ENCODE peak calls at places on chromosomes 3 and 15, in nine cellular contexts. P is neural progenitor cell; D is left lung; I is cardiac muscle cell; U is CD8-positive, alpha-beta T cell; J is CD4-positive, alpha-beta memory T cell; Q is thoracic aorta; N is fibroblast of lung; E is esophagus squamous epithelium. H is an unnamed sample. For H3K27me3 and H3K36me3, the result is how much of the 10 kb centered on the place peaks cover.

GRCh38 chr3:46649436-46649835 is 37.1 kb downstream of the FAM240A start:
- DNase-seq in P (no peak), D (no peak), I (no peak), U (no peak), J (no peak), Q (no peak), N (no peak), E (no peak), H (no peak)

GRCh38 chr3:163347944-163348343 is 1730.4 kb downstream of the SI start:
- DNase-seq in P (no peak), D (no peak), I (no peak), U (no peak), J (no peak), Q (no peak), N (no peak), E (no peak), H (no peak)

GRCh38 chr3:50390523-50391177 is 31.3 kb upstream of the TMEM115 start:
- DNase-seq in P (no peak), D (no peak), I (no peak), U (no peak), J (no peak), Q (no peak), N (no peak), E (no peak), H (no peak)

GRCh38 chr15:41985236-41986160 is 13.1 kb upstream of the EHD4 start:
- DNase-seq in P (no peak), D (no peak), I (no peak), U (no peak), J (no peak), Q (no peak), N (no peak), E (no peak), H (no peak)

GRCh38 chr15:101020451-101020850 is 101.3 kb downstream of the LRRK1 start:
- DNase-seq in P (no peak), D (no peak), I (no peak), U (no peak), J (no peak), Q (no peak), N (no peak), E (no peak), H (no peak)

GRCh38 chr3:197592361-197593045 is 36.7 kb upstream of the BDH1 start:
- DNase-seq in P (no peak), D (no peak), I (no peak), U (no peak), J (no peak), Q (no peak), N (no peak), E (no peak), H (no peak)

GRCh38 chr3:178275793-178276192 is 260.4 kb upstream of the KCNMB2 start:
- DNase-seq in P (no peak), D (no peak), I (no peak), U (no peak), J (no peak), Q (no peak), N (no peak), E (no peak), H (no peak)

GRCh38 chr3:141878326-141878725 is 1.9 kb downstream of the ATP1B3 start:
- DNase-seq in P (no peak), D (no peak), I (no peak), U (no peak), J (no peak), Q (no peak), N (no peak), E (no peak), H (no peak)

GRCh38 chr15:89132611-89133242 is 44.5 kb downstream of the ABHD2 start:
- DNase-seq in P (no peak), D (peak), I (no peak), U (no peak), J (no peak), Q (no peak), N (no peak), E (no peak), H (no peak)

GRCh38 chr15:89303986-89304385 is 30.6 kb downstream of the POLG start:
- DNase-seq in P (no peak), D (no peak), I (no peak), U (no peak), J (no peak), Q (no peak), N (no peak), E (no peak), H (no peak)

GRCh38 chr3:123285066-123285465 is 83.3 kb downstream of the SEC22A start:
- DNase-seq in P (no peak), D (no peak), I (no peak), U (no peak), J (no peak), Q (no peak), N (no peak), E (no peak), H (peak)

GRCh38 chr3:39812537-39812936 is 3.1 kb downstream of the MYRIP start:
- DNase-seq in P (peak), D (no peak), I (no peak), U (no peak), J (no peak), Q (no peak), N (no peak), E (no peak), H (peak)

GRCh38 chr3:153595186-153595815 is 433.3 kb downstream of the RAP2B start:
- DNase-seq in P (peak), D (no peak), I (peak), U (no peak), J (peak), Q (no peak), N (peak), E (no peak), H (peak)

GRCh38 chr15:53536479-53537120 is 222.9 kb downstream of the WDR72 start:
- DNase-seq in P (peak), D (no peak), I (no peak), U (no peak), J (no peak), Q (no peak), N (no peak), E (no peak), H (no peak)

GRCh38 chr15:33547876-33548275 is 237.1 kb downstream of the RYR3 start:
- DNase-seq in P (peak), D (peak), I (peak), U (no peak), J (no peak), Q (no peak), N (peak), E (no peak), H (peak)

GRCh38 chr15:22845289-22845900 is 6.9 kb downstream of the NIPA2 start:
- DNase-seq in P (peak), D (no peak), I (peak), U (no peak), J (no peak), Q (no peak), N (peak), E (no peak), H (peak)

GRCh38 chr3:194247350-194247740 is 103.8 kb downstream of the CPN2 start:
- DNase-seq in P (no peak), D (no peak), I (no peak), U (no peak), J (no peak), Q (no peak), N (no peak), E (no peak), H (no peak)

GRCh38 chr3:99176169-99176964 is 274.9 kb upstream of the DCBLD2 start:
- DNase-seq in P (no peak), D (no peak), I (no peak), U (no peak), J (no peak), Q (no peak), N (peak), E (no peak), H (no peak)

GRCh38 chr3:52153389-52154096 is 680 bp downstream of the POC1A start:
- DNase-seq in P (peak), D (no peak), I (peak), U (no peak), J (no peak), Q (no peak), N (no peak), E (no peak), H (peak)

GRCh38 chr3:129745253-129745652 is 138.8 kb upstream of the PLXND1 start:
- DNase-seq in P (no peak), D (no peak), I (peak), U (no peak), J (no peak), Q (no peak), N (peak), E (no peak), H (no peak)

GRCh38 chr3:32419766-32420137 is 28.1 kb downstream of the CMTM7 start:
- DNase-seq in P (no peak), D (no peak), I (no peak), U (no peak), J (no peak), Q (no peak), N (no peak), E (no peak), H (no peak)

GRCh38 chr3:13934813-13935212 is 54.9 kb upstream of the WNT7A start:
- DNase-seq in P (no peak), D (no peak), I (no peak), U (no peak), J (no peak), Q (no peak), N (no peak), E (no peak), H (no peak)

GRCh38 chr3:110576962-110577361 is 494.7 kb upstream of the NECTIN3 start:
- DNase-seq in P (peak), D (no peak), I (no peak), U (no peak), J (no peak), Q (no peak), N (peak), E (no peak), H (peak)

GRCh38 chr3:172607305-172608121 is 84.3 kb upstream of the TNFSF10 start:
- DNase-seq in P (peak), D (no peak), I (no peak), U (no peak), J (no peak), Q (no peak), N (peak), E (no peak), H (peak)

GRCh38 chr3:56737001-56737400 is 53.9 kb upstream of the TASOR start:
- DNase-seq in P (peak), D (no peak), I (no peak), U (no peak), J (no peak), Q (no peak), N (no peak), E (no peak), H (no peak)

GRCh38 chr3:189109145-189109544 is 62.6 kb upstream of the TPRG1 start:
- DNase-seq in P (no peak), D (no peak), I (no peak), U (no peak), J (no peak), Q (no peak), N (no peak), E (no peak), H (no peak)

GRCh38 chr3:189108735-189109134 is 63.0 kb upstream of the TPRG1 start:
- DNase-seq in P (peak), D (no peak), I (no peak), U (no peak), J (no peak), Q (no peak), N (no peak), E (no peak), H (no peak)

GRCh38 chr3:189103208-189103607 is 68.6 kb upstream of the TPRG1 start:
- DNase-seq in P (no peak), D (no peak), I (no peak), U (no peak), J (no peak), Q (no peak), N (no peak), E (no peak), H (no peak)

GRCh38 chr3:189108032-189108431 is 63.7 kb upstream of the TPRG1 start:
- DNase-seq in P (no peak), D (no peak), I (peak), U (no peak), J (no peak), Q (no peak), N (peak), E (no peak), H (no peak)
- H3K4me3 ChIP-seq in P (no peak), D (no peak), I (no peak), U (no peak), J (no peak), Q (no peak), N (no peak), E (no peak), H (no peak)

GRCh38 chr3:127456471-127457093 is 134.0 kb downstream of the TPRA1 start:
- DNase-seq in P (no peak), D (peak), I (no peak), U (no peak), J (no peak), Q (no peak), N (no peak), E (no peak), H (peak)
- H3K27me3 ChIP-seq in P (half or more), D (under half), I (half or more), U (under half), J (under half), Q (under half), N (under half), E (under half), H (under half)

DNA sequence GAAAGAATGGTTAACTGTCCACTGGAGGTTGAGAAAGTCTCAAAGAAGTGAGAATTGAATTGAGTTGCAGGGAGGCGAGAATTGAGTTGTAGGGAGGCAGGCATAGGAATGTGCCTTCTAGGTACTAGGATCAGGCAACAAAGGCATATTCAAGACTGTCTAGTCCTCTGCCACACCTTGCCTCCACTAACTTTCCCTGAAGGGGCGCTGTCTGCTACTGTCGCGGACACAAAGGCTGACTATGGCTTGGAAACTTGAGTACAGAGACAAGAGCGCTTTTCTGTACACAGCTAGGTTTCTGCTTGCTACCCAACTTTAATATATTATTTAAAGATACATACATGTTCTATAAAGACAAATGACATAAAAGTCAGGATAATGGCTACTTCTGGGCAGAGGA is 10.4 kb upstream of the FBXL22 start:
- DNase-seq in P (peak), D (no peak), I (no peak), U (no peak), J (no peak), Q (no peak), N (no peak), E (no peak), H (no peak)
- H3K36me3 ChIP-seq in P (under half), D (half or more), I (under half), U (under half), J (half or more), Q (under half), N (under half), E (under half), H (under half)

DNA sequence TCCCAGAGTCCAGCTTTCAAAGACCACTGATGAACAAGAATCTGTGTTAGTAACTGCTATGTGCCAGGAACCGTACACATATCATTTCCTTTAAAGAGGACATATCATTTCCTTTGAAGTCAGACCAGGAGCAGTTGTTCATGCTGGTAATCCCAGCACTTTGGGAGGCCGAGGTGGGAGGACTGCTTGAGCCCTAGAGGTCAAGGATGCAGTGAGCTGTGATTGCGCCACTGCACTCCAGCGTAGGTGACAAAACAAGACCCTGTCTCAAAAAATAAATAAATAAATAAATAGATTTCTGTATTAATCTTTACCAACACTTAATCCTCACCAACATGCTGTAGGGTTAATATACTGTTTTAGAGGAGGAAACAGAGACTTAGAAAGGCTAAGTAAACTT is 23.9 kb upstream of the CDV3 start:
- DNase-seq in P (no peak), D (no peak), I (no peak), U (no peak), J (no peak), Q (no peak), N (no peak), E (no peak), H (no peak)
- H3K4me3 ChIP-seq in P (no peak), D (no peak), I (no peak), U (no peak), J (no peak), Q (no peak), N (no peak), E (no peak), H (no peak)

GRCh38 chr15:77733579-77734300 is 101.0 kb upstream of the LINGO1 start:
- DNase-seq in P (no peak), D (no peak), I (no peak), U (no peak), J (no peak), Q (no peak), N (no peak), E (no peak), H (no peak)
- H3K27me3 ChIP-seq in P (under half), D (under half), I (under half), U (under half), J (under half), Q (under half), N (under half), E (under half), H (under half)

GRCh38 chr15:85095566-85095965 is 113.9 kb downstream of the PDE8A start:
- DNase-seq in P (no peak), D (no peak), I (no peak), U (no peak), J (no peak), Q (no peak), N (no peak), E (no peak), H (no peak)
- H3K36me3 ChIP-seq in P (under half), D (under half), I (under half), U (under half), J (under half), Q (under half), N (under half), E (under half), H (under half)

DNA sequence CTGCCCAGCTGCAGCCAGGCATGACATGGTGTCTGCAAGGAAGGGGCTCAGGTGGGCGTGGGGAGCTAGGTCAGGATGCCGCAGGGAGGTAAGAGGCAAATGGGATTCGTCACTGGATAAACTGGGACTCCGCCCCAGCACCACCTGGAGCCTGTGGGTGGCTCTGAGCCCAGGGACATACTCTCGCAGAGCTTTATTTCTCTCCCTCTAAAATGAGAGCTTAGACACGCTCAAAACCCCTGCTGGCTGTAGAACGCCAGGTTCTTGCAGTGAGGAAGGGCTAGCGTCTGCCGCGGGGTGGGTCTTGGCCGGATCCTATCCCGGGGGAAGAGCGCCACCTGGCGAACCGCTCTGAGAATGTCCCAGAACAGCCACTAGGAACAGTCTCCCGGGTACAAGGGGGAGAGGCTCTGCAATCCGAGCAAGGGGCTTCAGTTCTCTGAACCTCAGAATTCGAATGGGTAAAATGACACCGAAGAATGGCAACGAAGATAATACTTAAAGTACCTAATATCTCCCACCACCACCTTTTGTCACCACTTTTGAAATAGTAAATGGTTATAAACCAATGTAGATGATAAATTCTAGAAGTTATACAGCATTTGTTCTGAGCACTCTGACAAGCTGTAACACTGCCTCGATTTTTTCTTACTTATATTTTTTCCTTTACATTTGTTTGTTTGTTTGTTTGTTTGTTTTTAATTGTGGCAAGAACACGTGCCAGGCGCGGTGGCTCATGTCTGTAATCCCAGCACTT is 53.2 kb upstream of the SRGAP3 start:
- DNase-seq in P (peak), D (peak), I (peak), U (peak), J (peak), Q (peak), N (peak), E (no peak), H (peak)
- H3K4me3 ChIP-seq in P (peak), D (no peak), I (no peak), U (no peak), J (no peak), Q (peak), N (no peak), E (peak), H (peak)

DNA sequence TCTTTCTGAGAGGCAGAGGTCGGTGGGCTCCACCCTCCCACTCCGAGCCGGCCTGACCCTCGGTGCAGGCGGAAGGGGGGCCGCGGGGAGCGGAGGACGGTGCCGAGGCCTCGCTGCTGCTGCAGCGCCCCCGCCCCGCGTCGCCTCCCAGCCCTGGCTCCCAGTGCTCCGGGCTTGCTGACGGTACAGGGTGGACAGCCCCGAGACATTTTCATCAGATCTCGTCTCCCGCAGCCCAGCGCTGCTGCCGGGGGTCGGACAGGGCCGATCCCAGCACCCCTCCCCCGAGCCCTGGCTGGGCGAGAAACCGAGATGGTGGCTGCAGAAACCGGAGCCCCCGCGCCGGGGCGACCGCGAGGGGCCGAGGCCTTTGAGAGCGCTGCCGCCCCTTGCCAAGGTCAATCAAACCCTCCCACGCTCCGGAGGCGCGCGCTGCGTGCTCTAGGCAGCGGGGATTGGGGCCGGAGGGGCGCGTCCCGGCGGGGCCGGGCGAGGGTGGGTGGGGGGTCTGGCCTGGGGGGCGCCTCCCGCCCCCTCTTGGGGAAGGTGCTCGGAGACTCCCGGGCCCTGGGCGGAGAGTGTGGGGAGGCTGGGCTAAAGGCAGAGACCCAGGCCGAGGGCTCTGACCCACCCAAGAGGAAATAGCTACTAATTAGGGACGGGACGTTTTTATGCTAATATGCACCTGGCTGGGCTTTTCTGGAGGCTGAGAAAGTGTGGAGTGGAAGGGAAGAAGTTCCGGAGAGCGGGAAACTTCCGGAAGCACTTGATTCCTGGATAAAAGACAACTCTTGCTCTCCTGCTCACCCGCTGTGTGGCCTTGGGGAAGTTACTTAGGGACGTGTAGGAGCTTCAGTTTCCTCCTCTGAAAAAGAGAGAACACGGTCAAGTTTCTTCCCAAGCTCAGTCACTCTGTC is 42.7 kb downstream of the EPHB3 start:
- DNase-seq in P (peak), D (no peak), I (peak), U (no peak), J (no peak), Q (no peak), N (no peak), E (no peak), H (peak)
- H3K27me3 ChIP-seq in P (half or more), D (under half), I (under half), U (under half), J (under half), Q (under half), N (under half), E (under half), H (half or more)